ENCODE peak calls at places on chromosomes 4 and X, in five cellular contexts. D is amniotic epithelial cell; U is activated T-cell treated with anti-CD3 and anti-CD28 coated beads, Interleukin-2, amount 50 U/mL, for 72 hours; B is type B pancreatic cell; N is GM23248. A is an unnamed sample.
A peak's percentile ranks its signal among the peaks of the same experiment; 100 is the strongest.

GRCh38 chr4:143364063-143364462 is 27.4 kb downstream of the GAB1 start:
- DNase-seq in D (no peak), U (no peak), B (no peak), N (no peak), A (no peak)

GRCh38 chr4:38856524-38857337 is at the start of gene TLR6:
- DNase-seq in D (peak; percentile 62), U (peak; percentile 69), B (no peak), N (peak; percentile 61), A (no peak)

GRCh38 chrX:16851421-16851820 is 18.7 kb downstream of the RBBP7 start:
- DNase-seq in D (peak; percentile 48), U (no peak), B (no peak), N (peak; percentile 48), A (no peak)

GRCh38 chrX:1448793-1449580 is 3.7 kb downstream of the ASMTL start:
- DNase-seq in D (no peak), U (no peak), B (peak; percentile 56), N (no peak), A (peak; percentile 68)

GRCh38 chr4:154559141-154559841 is 3.5 kb upstream of the FGB start:
- DNase-seq in D (peak; percentile 70), U (no peak), B (no peak), N (peak; percentile 67), A (no peak)

GRCh38 chr4:100060765-100061416 is 110.8 kb upstream of the H2AZ1 start:
- DNase-seq in D (no peak), U (no peak), B (no peak), N (no peak), A (no peak)

GRCh38 chr4:175947117-175947722 is 118.4 kb upstream of the WDR17 start:
- DNase-seq in D (peak; percentile 22), U (no peak), B (no peak), N (peak; percentile 47), A (no peak)

GRCh38 chr4:77190053-77190452 is 33.0 kb downstream of the CCNG2 start:
- DNase-seq in D (peak; percentile 47), U (no peak), B (no peak), N (no peak), A (no peak)

GRCh38 chr4:138327334-138327733 is 85.2 kb upstream of the SLC7A11 start:
- DNase-seq in D (no peak), U (no peak), B (no peak), N (no peak), A (no peak)

GRCh38 chr4:47623916-47624554 is 139.0 kb downstream of the ATP10D start:
- DNase-seq in D (peak; percentile 95), U (no peak), B (no peak), N (peak; percentile 59), A (no peak)

GRCh38 chrX:38347136-38347535 is 5.3 kb upstream of the OTC start:
- DNase-seq in D (peak; percentile 85), U (no peak), B (no peak), N (peak; percentile 82), A (no peak)

GRCh38 chr4:88439161-88439760 is 17.7 kb upstream of the HERC5 start:
- DNase-seq in D (no peak), U (no peak), B (no peak), N (no peak), A (no peak)

GRCh38 chr4:26787461-26788340 is 72.9 kb upstream of the STIM2 start:
- DNase-seq in D (peak; percentile 47), U (peak; percentile 61), B (no peak), N (peak; percentile 70), A (no peak)

GRCh38 chr4:4356106-4357041 is 30.5 kb upstream of the NSG1 start:
- DNase-seq in D (peak; percentile 98), U (no peak), B (no peak), N (no peak), A (no peak)

GRCh38 chr4:21457086-21457840 is 491.3 kb downstream of the KCNIP4 start:
- DNase-seq in D (no peak), U (no peak), B (no peak), N (no peak), A (no peak)

GRCh38 chr4:152605031-152605430 is 69.1 kb upstream of the FBXW7 start:
- DNase-seq in D (no peak), U (no peak), B (no peak), N (no peak), A (no peak)

GRCh38 chrX:56733459-56734046 is 4.5 kb downstream of the NBDY start:
- DNase-seq in D (peak; percentile 40), U (peak; percentile 66), B (no peak), N (peak; percentile 48), A (no peak)

GRCh38 chrX:148382983-148383382 is 117.4 kb upstream of the AFF2 start:
- DNase-seq in D (no peak), U (no peak), B (no peak), N (no peak), A (no peak)

A was measured in esophagus muscularis mucosa.